ENCODE peak calls at places on chromosomes 6 and 20, in seven cellular contexts. I is gastrocnemius medialis, B is MM.1S, E is ovary, N is bronchial epithelial cell, L is GM12878, P is heart right ventricle. G is an unnamed sample.

GRCh38 chr6:107987805-107988204 is 29.8 kb upstream of the SEC63 start:
- DNase-seq in B (no peak), N (no peak), P (no peak), L (no peak), I (no peak), E (no peak), G (no peak)

GRCh38 chr6:3421763-3422456 is 34.9 kb downstream of the SLC22A23 start:
- DNase-seq in N (peak), P (no peak), B (no peak), E (no peak), I (no peak), L (peak), G (peak)

GRCh38 chr20:25258828-25259227 is 10.9 kb downstream of the PYGB start:
- DNase-seq in P (no peak), N (no peak), E (no peak), L (no peak), B (no peak), I (no peak), G (no peak)

GRCh38 chr6:137258170-137258569 is 39.0 kb upstream of the IFNGR1 start:
- DNase-seq in P (no peak), E (no peak), B (no peak), I (no peak), N (no peak), L (no peak), G (no peak)

GRCh38 chr6:52543262-52543661 is 33.6 kb downstream of the TRAM2 start:
- DNase-seq in N (no peak), P (no peak), I (no peak), E (no peak), L (no peak), B (no peak), G (no peak)

GRCh38 chr6:34696189-34696738 is 303 bp downstream of the ILRUN start:
- DNase-seq in E (peak), N (no peak), P (no peak), B (peak), I (peak), L (no peak), G (peak)

GRCh38 chr6:13600036-13600435 is 15.1 kb upstream of the NOL7 start:
- DNase-seq in B (no peak), E (no peak), N (no peak), L (no peak), I (no peak), P (no peak), G (no peak)

GRCh38 chr6:290111-290932 is 2.0 kb upstream of the DUSP22 start:
- DNase-seq in N (no peak), L (peak), P (no peak), B (no peak), I (no peak), E (no peak), G (no peak)

GRCh38 chr6:166360243-166361079 is 18.1 kb upstream of the SFT2D1 start:
- DNase-seq in E (no peak), P (no peak), N (peak), I (peak), B (no peak), L (no peak), G (no peak)

GRCh38 chr6:44161997-44162338 is 3.3 kb downstream of the CAPN11 start:
- DNase-seq in L (no peak), N (peak), I (no peak), E (no peak), B (no peak), P (no peak), G (peak)

GRCh38 chr6:48883116-48883515 is 579.9 kb downstream of the MMUT start:
- DNase-seq in B (peak), I (no peak), L (no peak), E (no peak), P (no peak), N (no peak), G (no peak)

GRCh38 chr20:62811720-62812119 is 5.1 kb upstream of the COL9A3 start:
- DNase-seq in P (no peak), E (no peak), N (no peak), B (no peak), L (no peak), I (no peak), G (no peak)

GRCh38 chr6:39906318-39906761 is 27.9 kb downstream of the MOCS1 start:
- DNase-seq in I (no peak), L (no peak), E (no peak), B (no peak), N (no peak), P (no peak), G (no peak)

GRCh38 chr6:34610819-34611477 is 54.8 kb upstream of the SPDEF start:
- DNase-seq in E (no peak), N (peak), L (no peak), P (no peak), B (no peak), I (no peak), G (no peak)

GRCh38 chr20:25499855-25500434 is 85.4 kb downstream of the NINL start:
- DNase-seq in L (no peak), B (no peak), N (no peak), P (no peak), I (no peak), E (no peak), G (no peak)

GRCh38 chr20:61435184-61435822 is 183.2 kb downstream of the CDH4 start:
- DNase-seq in I (no peak), N (no peak), B (no peak), E (no peak), P (no peak), L (no peak), G (no peak)

GRCh38 chr6:3247255-3248146 is 11.2 kb upstream of the PSMG4 start:
- DNase-seq in B (no peak), I (no peak), P (peak), N (peak), E (peak), L (no peak), G (no peak)

GRCh38 chr20:20410678-20411077 is 42.8 kb downstream of the INSM1 start:
- DNase-seq in B (no peak), N (peak), P (peak), E (peak), I (no peak), L (no peak), G (no peak)

GRCh38 chr6:54291738-54292137 is 16.5 kb upstream of the TINAG start:
- DNase-seq in N (peak), E (no peak), B (peak), P (no peak), I (no peak), L (peak), G (no peak)

GRCh38 chr6:5453531-5453930 is 192.2 kb downstream of the FARS2 start:
- DNase-seq in L (no peak), E (no peak), N (no peak), P (no peak), B (no peak), I (no peak), G (no peak)

GRCh38 chr20:49906101-49906604 is 9.2 kb downstream of the SPATA2 start:
- DNase-seq in B (no peak), I (no peak), L (no peak), E (no peak), P (peak), N (no peak), G (no peak)

GRCh38 chr6:106149472-106150069 is 63.4 kb downstream of the PRDM1 start:
- DNase-seq in N (no peak), P (no peak), I (no peak), L (no peak), B (peak), E (no peak), G (no peak)

GRCh38 chr6:122621638-122622037 is 11.4 kb downstream of the PKIB start:
- DNase-seq in I (no peak), L (no peak), E (no peak), P (no peak), N (no peak), B (no peak), G (no peak)

GRCh38 chr6:73691512-73691911 is 4.5 kb upstream of the CD109 start:
- DNase-seq in N (peak), P (no peak), L (no peak), B (no peak), E (no peak), I (no peak), G (no peak)

GRCh38 chr6:18367371-18367770 is 19.8 kb upstream of the RNF144B start:
- DNase-seq in P (no peak), E (no peak), I (no peak), L (no peak), N (no peak), B (no peak), G (no peak)

GRCh38 chr20:46058656-46059281 is 29.8 kb downstream of the SLC12A5 start:
- DNase-seq in B (no peak), I (no peak), L (no peak), P (no peak), E (no peak), N (no peak), G (no peak)

GRCh38 chr20:50381771-50382593 is 128.2 kb upstream of the PTPN1 start:
- DNase-seq in E (no peak), N (no peak), P (no peak), B (peak), L (peak), I (no peak), G (no peak)

GRCh38 chr20:51588762-51589161 is 46.2 kb upstream of the NFATC2 start:
- DNase-seq in I (no peak), E (no peak), L (no peak), B (no peak), N (no peak), P (no peak), G (no peak)

GRCh38 chr6:72699142-72699541 is 77.3 kb downstream of the KCNQ5 start:
- DNase-seq in B (no peak), L (no peak), N (peak), E (no peak), P (no peak), I (no peak), G (no peak)

GRCh38 chr6:17869010-17869752 is 118.3 kb downstream of the KIF13A start:
- DNase-seq in E (no peak), L (no peak), N (peak), P (no peak), I (no peak), B (no peak), G (no peak)

GRCh38 chr20:44884907-44885391 is 556 bp upstream of the YWHAB start:
- DNase-seq in L (no peak), B (no peak), E (no peak), N (no peak), P (no peak), I (no peak), G (no peak)
- H3K4me3 ChIP-seq in L (peak), B (peak), E (peak), N (peak), P (peak), I (peak), G (peak)

GRCh38 chr20:37305839-37306238 is 16.4 kb downstream of the MANBAL start:
- DNase-seq in N (no peak), P (no peak), E (no peak), L (no peak), I (no peak), B (no peak), G (no peak)
- H3K4me3 ChIP-seq in N (no peak), P (no peak), E (no peak), L (no peak), I (no peak), B (no peak), G (no peak)

DNA sequence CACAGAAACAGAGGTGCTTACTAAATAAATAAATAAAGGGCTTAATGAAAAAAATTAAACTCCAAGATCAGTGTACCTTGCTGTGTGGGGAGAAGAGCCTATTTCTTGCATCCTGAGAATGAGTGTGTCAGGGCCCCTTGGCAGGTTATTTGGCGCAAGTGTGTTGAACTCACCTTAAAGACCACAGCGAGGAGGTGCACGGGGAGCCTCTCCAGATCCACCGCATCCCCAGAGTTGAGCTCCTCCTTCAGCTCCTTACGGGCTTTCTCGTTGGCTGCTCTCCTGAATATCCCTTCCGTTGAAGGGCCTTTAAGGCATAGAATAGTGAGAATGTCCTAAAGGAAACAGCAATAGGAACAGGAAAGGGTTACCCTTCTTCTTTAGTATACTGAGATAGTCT is 3.6 kb downstream of the TAGAP start:
- DNase-seq in E (no peak), I (no peak), N (no peak), L (no peak), P (no peak), B (no peak), G (no peak)
- H3K4me3 ChIP-seq in E (no peak), I (no peak), N (no peak), L (no peak), P (no peak), B (no peak), G (no peak)

DNA sequence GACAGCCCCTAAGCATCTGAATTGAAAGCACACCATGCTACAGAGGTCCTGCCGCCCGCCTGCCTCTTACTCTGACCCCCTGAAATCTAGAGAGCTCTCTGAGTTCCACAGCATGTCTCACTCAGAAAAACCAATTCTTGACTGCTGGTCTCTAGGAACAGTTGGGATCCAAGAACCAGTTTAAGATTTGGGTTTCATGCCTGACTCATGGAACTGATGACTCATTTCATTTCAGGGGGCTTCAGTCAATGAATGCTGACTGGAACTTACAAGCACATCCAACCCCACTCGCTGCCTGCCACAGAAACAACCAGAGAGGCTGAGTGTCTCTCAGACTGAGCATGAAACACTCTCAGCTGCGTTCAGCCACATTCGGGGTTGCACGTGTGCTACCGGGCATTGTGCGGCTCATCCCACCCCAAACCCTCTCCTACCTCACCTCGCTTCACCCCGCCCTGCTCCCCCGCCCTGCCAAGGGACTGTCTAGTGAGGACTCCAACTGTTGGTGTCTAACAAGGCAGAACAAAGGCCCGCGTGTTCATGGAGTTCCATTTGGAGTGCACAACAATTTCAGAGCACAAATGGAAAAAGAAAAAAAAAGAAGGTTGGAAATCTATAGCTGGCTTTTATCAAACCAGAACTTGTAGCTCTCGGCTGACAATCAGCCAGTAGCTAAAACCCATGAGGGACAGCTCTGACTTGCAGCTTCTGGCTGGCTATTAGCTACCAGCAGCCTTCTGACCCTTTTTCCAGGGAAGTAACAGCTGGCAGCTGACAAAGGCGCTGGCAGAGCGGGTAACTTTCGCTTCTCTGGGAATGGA is 20.0 kb upstream of the TRAF3IP2 start:
- DNase-seq in B (no peak), E (no peak), I (peak), N (peak), L (no peak), P (peak), G (peak)
- H3K4me3 ChIP-seq in B (no peak), E (peak), I (peak), N (no peak), L (no peak), P (peak), G (no peak)

DNA sequence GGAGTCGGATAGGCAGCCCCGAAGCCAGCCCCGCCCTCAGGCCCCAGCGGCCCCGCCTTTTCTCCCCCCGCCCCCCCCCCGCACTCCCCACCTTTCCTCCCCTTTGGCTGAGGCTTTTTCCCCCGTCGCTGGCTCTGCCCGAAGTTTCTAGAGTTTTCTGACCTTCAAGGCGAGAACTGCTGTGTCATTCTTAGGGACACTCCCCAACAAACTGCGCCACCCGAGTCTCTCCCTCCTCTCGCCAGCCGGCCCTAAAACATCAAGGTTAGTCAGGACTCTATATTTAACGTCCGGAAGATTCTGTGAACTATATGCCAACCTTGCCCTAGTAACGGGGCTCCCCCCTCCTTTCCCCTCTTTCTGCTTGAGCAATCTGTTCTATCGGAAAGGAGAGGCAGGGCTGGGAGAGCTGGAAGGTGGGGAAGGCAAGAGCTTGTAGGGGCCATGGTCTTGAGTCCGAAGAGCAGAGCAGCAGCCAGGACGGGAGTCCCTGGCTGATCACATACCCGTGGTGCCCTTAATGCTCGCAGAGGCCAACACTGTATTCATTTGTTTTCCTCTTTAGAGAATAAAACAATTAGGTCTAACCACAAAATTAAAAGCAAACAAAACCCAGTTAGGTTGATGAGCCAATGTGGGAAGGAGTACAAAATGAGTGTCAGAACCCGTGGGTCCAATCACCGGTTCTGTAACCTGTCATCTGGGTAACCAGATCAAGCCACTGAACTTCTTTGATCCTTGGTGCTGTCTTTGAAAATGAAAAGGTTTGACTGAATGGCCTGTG is 5.3 kb upstream of the HSPA1B start:
- DNase-seq in N (peak), I (peak), B (peak), E (peak), L (no peak), P (peak), G (peak)
- H3K4me3 ChIP-seq in N (peak), I (peak), B (peak), E (peak), L (peak), P (peak), G (peak)

DNA sequence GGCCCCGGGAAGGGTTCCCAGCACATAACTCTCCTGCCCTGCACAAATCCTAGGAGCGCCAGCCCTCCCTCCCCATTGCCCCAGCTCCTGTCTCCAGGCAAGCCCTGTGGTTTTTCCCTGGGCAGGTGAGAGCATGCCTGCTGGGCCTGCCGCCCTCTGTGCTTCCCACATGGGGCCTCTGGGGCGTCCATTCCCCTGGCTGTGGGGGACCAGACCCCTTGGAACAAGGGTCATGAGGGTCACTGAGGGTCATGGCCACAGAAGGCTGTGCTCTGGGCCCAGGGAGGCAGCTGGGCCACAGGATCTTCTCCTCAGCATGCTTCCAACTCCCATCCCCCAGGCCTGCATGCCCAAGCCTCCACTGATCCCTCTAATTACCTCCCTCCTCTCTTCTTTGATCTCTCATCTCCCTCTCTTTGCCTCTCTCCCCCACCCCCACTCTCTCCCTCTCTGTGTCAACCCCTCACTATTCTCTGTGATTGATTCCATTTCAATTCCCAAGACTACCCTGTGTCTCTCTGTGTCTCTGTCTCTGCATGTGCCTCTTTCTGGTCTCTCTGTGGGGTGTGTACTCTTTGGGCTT is 6.1 kb downstream of the MDFI start:
- DNase-seq in E (no peak), B (no peak), L (no peak), I (peak), N (peak), P (no peak), G (no peak)
- H3K4me3 ChIP-seq in E (no peak), B (no peak), L (no peak), I (no peak), N (no peak), P (no peak), G (no peak)

GRCh38 chr6:1316482-1317220 is 4.8 kb downstream of the FOXQ1 start:
- DNase-seq in E (no peak), N (no peak), P (no peak), B (no peak), L (peak), I (no peak), G (no peak)
- H3K4me3 ChIP-seq in E (peak), N (peak), P (peak), B (peak), L (no peak), I (peak), G (no peak)

DNA sequence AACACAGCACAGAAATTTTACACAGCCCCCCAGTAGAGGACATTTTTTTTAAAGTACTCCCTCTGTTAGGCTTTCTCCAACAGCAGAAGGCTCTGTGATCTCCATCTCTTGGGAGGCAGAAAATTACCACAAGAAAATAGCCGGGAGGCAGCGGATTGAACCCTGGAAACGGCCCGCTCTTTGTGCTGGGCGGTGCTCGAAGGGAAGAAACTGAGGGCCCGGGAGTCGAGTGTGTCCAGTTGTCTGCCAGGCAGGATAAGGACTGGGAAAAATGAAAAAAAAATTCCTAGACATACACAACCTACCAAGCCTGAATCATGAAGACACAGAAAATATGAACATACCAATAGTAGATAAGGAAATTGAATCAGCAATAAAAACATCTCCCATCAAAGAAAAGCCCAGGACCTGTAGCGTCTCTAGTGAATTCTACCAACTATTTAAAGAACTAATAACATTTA is 31.5 kb downstream of the POM121L2 start:
- DNase-seq in B (no peak), P (no peak), L (no peak), E (no peak), I (no peak), N (no peak), G (no peak)
- H3K4me3 ChIP-seq in B (no peak), P (no peak), L (peak), E (no peak), I (no peak), N (peak), G (no peak)